ENCODE peak calls at places on chromosomes 3 and 15, in eight cellular contexts. H is stimulated activated CD8-positive, alpha-beta memory T cell treated with anti-CD3 and anti-CD28 coated beads, Interleukin-2, amount 100 ng/mL, for 48 hours; S is NCI-H774; J is AG08395; Q is CD4-positive, alpha-beta T cell; R is IMR-90; F is activated CD4-positive, alpha-beta T cell treated with anti-CD3 and anti-CD28 coated beads for 36 hours; B is frontal cortex. X is an unnamed sample.

GRCh38 chr3:143973352-143974021 is 1.9 kb downstream of the DIPK2A start:
- DNase-seq in H (no peak), R (peak; percentile 16), F (no peak), S (no peak), B (no peak), Q (no peak), J (no peak), X (no peak)

GRCh38 chr3:128278761-128279593 is 125.7 kb downstream of the EEFSEC start:
- DNase-seq in B (no peak), J (peak; percentile 88), Q (no peak), F (no peak), H (no peak), R (peak; percentile 82), S (no peak), X (no peak)

GRCh38 chr3:194450341-194450740 is 36.5 kb downstream of the ATP13A3 start:
- DNase-seq in B (no peak), S (peak; percentile 94), J (no peak), F (no peak), R (no peak), Q (no peak), H (no peak), X (no peak)

GRCh38 chr3:105367063-105367405 is 325 bp downstream of the ALCAM start:
- DNase-seq in B (peak; percentile 12), J (no peak), Q (peak; percentile 14), S (no peak), F (peak; percentile 67), R (no peak), H (peak; percentile 5), X (no peak)

GRCh38 chr3:145578465-145578864 is 582.5 kb downstream of the PLOD2 start:
- DNase-seq in R (no peak), B (no peak), S (no peak), H (no peak), J (no peak), F (no peak), Q (no peak), X (no peak)

GRCh38 chr15:89462198-89462912 is 34.0 kb downstream of the RHCG start:
- DNase-seq in F (no peak), R (peak; percentile 23), H (no peak), Q (no peak), J (peak; percentile 29), S (no peak), B (peak; percentile 51), X (no peak)

GRCh38 chr15:73283341-73283962 is 85.3 kb downstream of the HCN4 start:
- DNase-seq in B (no peak), H (no peak), F (no peak), Q (no peak), J (no peak), R (no peak), S (no peak), X (no peak)

GRCh38 chr3:78913711-78914110 is 854.1 kb downstream of the ROBO1 start:
- DNase-seq in F (no peak), H (no peak), J (no peak), B (no peak), R (no peak), S (no peak), Q (no peak), X (no peak)

GRCh38 chr3:75192065-75192658 is 472.0 kb upstream of the FRG2C start:
- DNase-seq in R (peak; percentile 36), H (peak; percentile 7), S (no peak), F (peak; percentile 71), J (peak; percentile 59), B (no peak), Q (peak; percentile 25), X (peak; percentile 59)

GRCh38 chr15:65512807-65513416 is 4.6 kb downstream of the DPP8 start:
- DNase-seq in B (no peak), R (no peak), Q (no peak), F (no peak), J (peak; percentile 66), H (no peak), S (no peak), X (no peak)

GRCh38 chr15:39429898-39430357 is 151.0 kb upstream of the THBS1 start:
- DNase-seq in F (peak; percentile 13), R (peak; percentile 95), H (no peak), J (peak; percentile 71), Q (no peak), S (no peak), B (no peak), X (no peak)

GRCh38 chr3:193452338-193452737 is 73.8 kb upstream of the ATP13A5 start:
- DNase-seq in J (no peak), Q (no peak), R (no peak), F (no peak), H (no peak), B (no peak), S (no peak), X (no peak)

GRCh38 chr3:183489455-183490210 is 61.2 kb upstream of the MCF2L2 start:
- DNase-seq in Q (no peak), B (no peak), J (peak; percentile 18), H (no peak), S (no peak), F (no peak), R (peak; percentile 43), X (no peak)

GRCh38 chr15:100167884-100168375 is 173.8 kb downstream of the ADAMTS17 start:
- DNase-seq in H (no peak), F (no peak), B (no peak), Q (no peak), J (no peak), S (no peak), R (no peak), X (no peak)

GRCh38 chr15:101046826-101047225 is 127.7 kb downstream of the LRRK1 start:
- DNase-seq in Q (no peak), B (no peak), H (no peak), S (no peak), J (no peak), R (no peak), F (no peak), X (peak; percentile 10)

GRCh38 chr3:52495777-52496602 is 852 bp downstream of the STAB1 start:
- DNase-seq in H (no peak), R (peak; percentile 43), B (no peak), S (no peak), Q (no peak), J (peak; percentile 80), F (no peak), X (no peak)

GRCh38 chr3:61192222-61192621 is 59.0 kb downstream of the FHIT start:
- DNase-seq in F (no peak), H (no peak), Q (no peak), J (no peak), B (no peak), S (no peak), R (no peak), X (no peak)

GRCh38 chr3:195705081-195705991 is 15.4 kb upstream of the MUC20 start:
- DNase-seq in Q (no peak), R (no peak), H (no peak), F (no peak), S (no peak), B (no peak), J (no peak), X (no peak)

X was measured in stimulated activated effector memory CD8-positive, alpha-beta T cell treated with anti-CD3 and anti-CD28 coated beads, Interleukin-12 subunit alpha, Interleukin-12 subunit beta, amount 100 ng/mL, for 72 hours.